ENCODE peak calls at places on chromosome 18, in nine cellular contexts. A, R, N, H, D, P, S, W and B are unnamed samples. For H3K4me1, the result is how much of the 10 kb centered on the place peaks cover.

GRCh38 chr18:36298113-36298701 is 694 bp downstream of the FHOD3 start:
- DNase-seq in S (no peak), A (no peak), P (peak), D (no peak), W (peak), H (no peak), R (no peak), N (no peak), B (no peak)

GRCh38 chr18:67766930-67767329 is 250.4 kb upstream of the DSEL start:
- DNase-seq in N (no peak), P (no peak), W (no peak), D (no peak), A (no peak), H (no peak), S (no peak), R (no peak), B (no peak)

GRCh38 chr18:67665266-67665665 is 148.7 kb upstream of the DSEL start:
- DNase-seq in R (no peak), W (no peak), H (no peak), S (no peak), A (no peak), D (no peak), N (no peak), P (no peak), B (no peak)

GRCh38 chr18:21406111-21406510 is 164.1 kb downstream of the GREB1L start:
- DNase-seq in R (no peak), H (no peak), N (no peak), S (no peak), A (no peak), W (no peak), P (no peak), D (no peak), B (no peak)

GRCh38 chr18:79630266-79631095 is 49.1 kb upstream of the CTDP1 start:
- DNase-seq in N (no peak), D (no peak), H (no peak), S (no peak), P (no peak), R (no peak), W (peak), A (no peak), B (no peak)

GRCh38 chr18:37420315-37420880 is 145.2 kb downstream of the CELF4 start:
- DNase-seq in S (no peak), P (no peak), N (no peak), A (no peak), H (no peak), D (no peak), R (no peak), W (no peak), B (no peak)

GRCh38 chr18:48340502-48340901 is 68.7 kb downstream of the ZBTB7C start:
- DNase-seq in A (no peak), P (no peak), N (no peak), W (no peak), H (no peak), S (no peak), D (no peak), R (no peak), B (no peak)

GRCh38 chr18:62281684-62282083 is 43.4 kb upstream of the TNFRSF11A start:
- DNase-seq in A (no peak), H (no peak), D (no peak), W (no peak), S (no peak), R (no peak), P (no peak), N (no peak), B (no peak)

GRCh38 chr18:53797998-53798397 is 426.5 kb downstream of the MBD2 start:
- DNase-seq in H (no peak), N (no peak), S (no peak), D (no peak), W (no peak), P (no peak), A (no peak), R (no peak), B (no peak)

GRCh38 chr18:3159830-3160229 is 59.9 kb downstream of the MYOM1 start:
- DNase-seq in N (no peak), W (no peak), D (no peak), P (no peak), R (no peak), S (no peak), H (no peak), A (no peak), B (no peak)

GRCh38 chr18:30081122-30081521 is 961.4 kb downstream of the DSC3 start:
- DNase-seq in R (no peak), N (no peak), H (no peak), D (no peak), W (no peak), S (no peak), P (no peak), A (no peak), B (no peak)

GRCh38 chr18:69397096-69397495 is 3.6 kb upstream of the DOK6 start:
- DNase-seq in S (no peak), A (no peak), R (no peak), D (no peak), H (no peak), P (no peak), W (no peak), N (no peak), B (no peak)

GRCh38 chr18:54828290-54828871 is at the start of gene RAB27B:
- DNase-seq in S (peak), R (peak), H (peak), W (peak), D (peak), P (no peak), N (peak), A (peak), B (peak)

GRCh38 chr18:44869533-44869932 is 188.8 kb downstream of the SETBP1 start:
- DNase-seq in W (no peak), S (no peak), D (no peak), H (no peak), A (no peak), P (no peak), R (no peak), N (no peak), B (no peak)

GRCh38 chr18:41906528-41907256 is 48.3 kb upstream of the PIK3C3 start:
- DNase-seq in D (no peak), W (no peak), A (peak), R (no peak), S (peak), H (no peak), N (no peak), P (no peak), B (no peak)

GRCh38 chr18:47746615-47747014 is 183.8 kb downstream of the SMAD2 start:
- DNase-seq in P (peak), N (no peak), H (no peak), R (no peak), W (no peak), S (no peak), D (no peak), A (no peak), B (no peak)

GRCh38 chr18:9890957-9891356 is 5.2 kb downstream of the TXNDC2 start:
- DNase-seq in H (no peak), W (no peak), D (no peak), A (no peak), R (no peak), S (no peak), N (no peak), P (no peak), B (no peak)

GRCh38 chr18:58005036-58005435 is 39.0 kb upstream of the NEDD4L start:
- DNase-seq in P (no peak), H (no peak), A (no peak), N (no peak), D (no peak), S (no peak), R (no peak), W (no peak), B (no peak)

GRCh38 chr18:8889479-8889878 is 184.1 kb downstream of the MTCL1 start:
- DNase-seq in D (no peak), H (no peak), A (no peak), N (no peak), W (no peak), R (no peak), S (no peak), P (no peak), B (no peak)

GRCh38 chr18:4994710-4995109 is 202.3 kb downstream of the AKAIN1 start:
- DNase-seq in W (no peak), D (no peak), A (no peak), H (no peak), R (no peak), S (no peak), P (no peak), N (no peak), B (no peak)

GRCh38 chr18:8942909-8943545 is 159.5 kb upstream of the NDUFV2 start:
- DNase-seq in N (no peak), P (no peak), A (no peak), D (no peak), W (no peak), S (no peak), R (no peak), H (no peak), B (no peak)

GRCh38 chr18:332721-333513 is 65.1 kb upstream of the THOC1 start:
- DNase-seq in W (no peak), H (peak), A (no peak), R (no peak), S (no peak), P (no peak), D (no peak), N (peak), B (no peak)

DNA sequence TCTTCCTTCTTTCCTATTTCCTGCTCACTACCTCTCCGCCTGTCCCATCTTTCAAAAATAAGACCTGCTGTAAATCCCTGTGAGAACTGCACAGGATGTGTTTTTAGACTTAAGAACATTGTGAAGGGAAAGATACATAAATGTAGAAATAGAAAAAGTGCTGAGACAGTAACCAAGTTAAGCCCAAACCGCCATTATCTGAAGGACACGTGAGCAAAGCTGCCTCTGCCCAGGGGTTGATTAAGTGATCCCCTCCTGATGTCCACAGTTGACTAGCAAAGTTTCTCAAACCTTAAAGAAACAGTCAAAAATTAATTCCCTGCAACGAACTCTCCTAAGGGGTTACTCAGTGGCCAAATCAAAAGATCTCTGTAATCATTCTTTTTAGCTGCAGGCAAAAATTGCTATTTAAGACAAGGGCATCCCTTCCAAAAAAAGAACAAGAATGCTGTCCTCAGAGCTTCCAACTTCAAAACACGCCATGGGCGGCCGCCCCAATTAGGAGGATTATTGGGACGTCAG is 48.2 kb downstream of the ZNF516 start:
- DNase-seq in H (no peak), S (no peak), D (no peak), R (no peak), N (no peak), W (no peak), P (no peak), A (no peak), B (no peak)
- H3K4me1 ChIP-seq in H (under half), S (under half), D (under half), R (under half), N (half or more), W (under half), P (half or more), A (under half), B (under half)

GRCh38 chr18:35117951-35118411 is 76.8 kb downstream of the MAPRE2 start:
- DNase-seq in H (no peak), D (peak), N (peak), P (no peak), R (no peak), W (no peak), S (no peak), A (no peak), B (no peak)
- TF ChIP-seq POLR2A in H (peak), D (no peak), N (no peak), P (no peak), R (no peak), W (no peak), S (no peak), A (no peak), B (no peak)

DNA sequence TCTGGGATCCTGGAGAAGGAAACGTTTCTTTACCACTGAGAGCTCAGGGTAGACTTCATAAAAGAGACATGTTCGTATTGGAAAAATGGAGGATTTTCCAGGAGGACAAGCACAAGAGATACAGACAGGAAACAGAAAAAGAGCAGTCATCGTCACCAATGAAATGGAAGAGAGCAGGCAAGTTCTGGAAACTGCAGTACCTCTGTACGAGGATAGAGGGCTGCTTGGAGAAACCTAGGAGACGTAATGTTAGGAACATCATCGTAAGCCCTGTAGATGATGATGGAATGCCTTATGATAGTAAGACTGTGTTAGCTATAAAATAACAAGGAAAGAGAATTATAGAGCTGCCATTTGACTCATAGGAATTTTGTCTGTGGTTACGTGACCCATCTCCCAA is 121.1 kb upstream of the KLHL14 start:
- DNase-seq in W (no peak), N (no peak), H (no peak), P (peak), S (peak), R (no peak), D (no peak), A (peak), B (no peak)
- TF ChIP-seq CTCF in W (no peak), N (no peak), H (no peak), P (no peak), S (no peak), R (no peak), D (no peak), A (peak), B (no peak)

DNA sequence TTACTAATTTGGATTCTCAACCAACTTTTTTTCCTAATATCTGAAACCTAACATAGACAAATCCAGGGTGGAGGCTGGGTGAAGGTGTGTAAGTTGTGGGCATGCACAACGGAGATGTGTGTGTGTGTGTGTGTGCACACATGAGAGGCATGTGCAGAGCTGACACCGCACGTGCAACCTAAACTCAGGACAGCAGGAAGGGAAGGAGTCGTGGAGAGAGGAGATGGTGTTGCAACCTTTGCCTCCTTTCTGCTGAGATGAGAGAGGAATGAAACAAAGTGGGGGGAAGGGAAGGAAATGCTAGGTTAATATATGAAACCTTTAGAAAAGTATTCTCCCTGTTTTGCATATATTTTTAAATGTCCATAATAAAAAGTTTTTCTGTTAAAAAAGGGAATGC is 64.7 kb downstream of the KCTD1 start:
- DNase-seq in A (no peak), D (no peak), R (no peak), S (no peak), P (no peak), W (no peak), N (no peak), H (no peak), B (no peak)
- H3K4me1 ChIP-seq in A (under half), D (under half), R (under half), S (half or more), P (under half), W (under half), N (under half), H (under half), B (under half)

DNA sequence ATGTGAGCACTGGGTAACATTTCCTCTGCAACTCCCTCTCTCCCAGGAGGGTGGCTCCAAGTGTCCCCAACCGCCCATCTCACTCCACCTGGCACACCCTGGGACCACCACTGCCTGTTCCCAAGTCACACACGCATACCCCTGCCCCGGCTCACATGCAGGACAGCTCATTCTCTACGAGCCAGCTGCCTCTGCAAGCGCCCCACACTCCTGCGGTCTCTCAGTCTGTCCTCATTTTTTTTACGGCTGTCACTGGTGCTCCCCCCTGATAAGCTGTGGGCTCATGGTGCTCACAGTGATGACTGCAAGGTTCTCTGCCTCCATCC is 30.8 kb downstream of the AFG3L2 start:
- DNase-seq in S (no peak), P (no peak), A (no peak), D (no peak), H (no peak), W (no peak), R (no peak), N (peak), B (no peak)
- TF ChIP-seq POLR2A in S (no peak), P (no peak), A (no peak), D (no peak), H (no peak), W (no peak), R (no peak), N (no peak), B (no peak)

DNA sequence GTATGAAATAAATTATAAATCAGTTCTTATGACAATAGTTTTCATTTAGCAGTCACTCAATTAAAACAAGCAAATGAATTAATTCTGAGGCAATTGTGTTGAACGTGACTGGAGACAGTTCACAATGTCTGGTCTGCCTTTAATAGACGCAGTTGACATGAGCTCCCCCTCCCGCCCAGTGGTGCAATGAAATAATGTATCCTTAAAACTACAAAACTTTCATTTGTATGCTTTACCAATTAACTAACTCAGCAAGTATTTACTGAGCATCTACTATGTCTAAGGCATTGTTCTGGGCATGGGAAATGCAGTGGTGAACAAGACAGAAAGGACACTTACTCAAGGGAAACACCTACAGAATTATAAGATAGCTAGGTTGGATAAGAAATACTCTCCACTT is 3.5 kb upstream of the DSC2 start:
- DNase-seq in N (no peak), D (no peak), W (no peak), R (no peak), H (no peak), A (no peak), S (no peak), P (no peak), B (no peak)
- TF ChIP-seq CTCF in N (no peak), D (no peak), W (no peak), R (no peak), H (no peak), A (no peak), S (no peak), P (no peak), B (no peak)

GRCh38 chr18:76697441-76697901 is 124.9 kb upstream of the ZNF236 start:
- DNase-seq in R (no peak), P (no peak), A (no peak), S (no peak), W (no peak), N (no peak), D (no peak), H (peak), B (no peak)
- H3K4me1 ChIP-seq in R (under half), P (under half), A (under half), S (under half), W (under half), N (under half), D (under half), H (under half), B (under half)

GRCh38 chr18:77776104-77776503 is 526.5 kb downstream of the GALR1 start:
- DNase-seq in D (no peak), H (no peak), W (no peak), R (no peak), P (peak), N (no peak), S (no peak), A (no peak), B (no peak)
- TF ChIP-seq POLR2A in D (no peak), H (no peak), W (no peak), R (no peak), P (no peak), N (no peak), S (no peak), A (no peak), B (no peak)

GRCh38 chr18:76688724-76689472 is 133.5 kb upstream of the ZNF236 start:
- DNase-seq in H (no peak), R (no peak), N (peak), D (no peak), P (no peak), A (no peak), S (no peak), W (no peak), B (no peak)

GRCh38 chr18:76687271-76688006 is 134.9 kb upstream of the ZNF236 start:
- DNase-seq in W (no peak), S (no peak), D (no peak), P (no peak), R (no peak), N (no peak), H (peak), A (no peak), B (peak)

GRCh38 chr18:76686737-76687231 is 135.6 kb upstream of the ZNF236 start:
- DNase-seq in D (peak), W (no peak), S (peak), R (no peak), P (no peak), H (peak), N (peak), A (peak), B (peak)

GRCh38 chr18:76691800-76692199 is 130.6 kb upstream of the ZNF236 start:
- DNase-seq in P (no peak), H (no peak), D (no peak), N (peak), S (no peak), W (no peak), A (no peak), R (no peak), B (no peak)

GRCh38 chr18:76689646-76690264 is 132.6 kb upstream of the ZNF236 start:
- DNase-seq in D (no peak), N (peak), P (no peak), R (no peak), S (no peak), W (no peak), H (no peak), A (no peak), B (no peak)
- TF ChIP-seq CTCF in D (peak), N (no peak), P (no peak), R (no peak), S (no peak), W (no peak), H (no peak), A (no peak), B (peak)

GRCh38 chr18:64148988-64149387 is at the start of gene LINC00305:
- DNase-seq in H (no peak), W (no peak), N (no peak), S (no peak), R (no peak), D (no peak), A (no peak), P (no peak), B (no peak)
- H3K4me1 ChIP-seq in H (under half), W (under half), N (under half), S (under half), R (under half), D (under half), A (under half), P (under half), B (under half)